ENCODE peak calls at places on chromosomes 4 and X, in five cellular contexts. K, Q, N, L and E are unnamed samples.

GRCh38 chr4:7788193-7788592 is 151.5 kb downstream of the AFAP1 start:
- DNase-seq in K (no peak), Q (no peak), N (no peak), L (no peak), E (no peak)

GRCh38 chrX:106481341-106481740 is 130.4 kb upstream of the RADX start:
- DNase-seq in K (peak), Q (peak), N (peak), L (peak), E (no peak)

GRCh38 chr4:8904666-8905065 is 33.0 kb upstream of the HMX1 start:
- DNase-seq in K (no peak), Q (no peak), N (no peak), L (no peak), E (no peak)

GRCh38 chrX:30561191-30561590 is 16.4 kb downstream of the TASL start:
- DNase-seq in K (no peak), Q (no peak), N (peak), L (no peak), E (no peak)

GRCh38 chrX:83845397-83845796 is 15.5 kb upstream of the CYLC1 start:
- DNase-seq in K (peak), Q (peak), N (peak), L (no peak), E (no peak)

GRCh38 chrX:10142041-10142589 is 14.7 kb upstream of the CLCN4 start:
- DNase-seq in K (no peak), Q (no peak), N (no peak), L (no peak), E (no peak)

GRCh38 chr4:141134586-141134985 is 1.3 kb upstream of the RNF150 start:
- DNase-seq in K (no peak), Q (no peak), N (no peak), L (no peak), E (no peak)

GRCh38 chr4:30839583-30840520 is 119.7 kb downstream of the PCDH7 start:
- DNase-seq in K (peak), Q (no peak), N (no peak), L (no peak), E (no peak)

GRCh38 chr4:40710484-40711269 is 39.1 kb upstream of the NSUN7 start:
- DNase-seq in K (no peak), Q (no peak), N (no peak), L (no peak), E (no peak)